ENCODE peak calls at places on chromosomes 11 and 22, in four cellular contexts. S, X, O and K are unnamed samples.

GRCh38 chr22:49922484-49922883 is 4.0 kb downstream of the CRELD2 start:
- DNase-seq in S (no peak), X (no peak), O (no peak), K (no peak)

GRCh38 chr11:120131941-120132644 is 5.8 kb downstream of the TRIM29 start:
- DNase-seq in S (no peak), X (no peak), O (no peak), K (no peak)

GRCh38 chr22:37240240-37240940 is 3.7 kb downstream of the RAC2 start:
- DNase-seq in S (no peak), X (no peak), O (no peak), K (no peak)

GRCh38 chr11:69920500-69921428 is 101.5 kb upstream of the FGF3 start:
- DNase-seq in S (no peak), X (no peak), O (no peak), K (no peak)

GRCh38 chr11:12680246-12680939 is 6.2 kb downstream of the TEAD1 start:
- DNase-seq in S (no peak), X (peak; percentile 84), O (peak; percentile 75), K (peak; percentile 96)

GRCh38 chr11:78742430-78742829 is 167.8 kb upstream of the NARS2 start:
- DNase-seq in S (no peak), X (peak; percentile 88), O (no peak), K (no peak)

GRCh38 chr11:68373810-68374501 is 61.6 kb downstream of the LRP5 start:
- DNase-seq in S (no peak), X (no peak), O (peak; percentile 83), K (peak; percentile 22)

GRCh38 chr11:128388182-128388815 is 199.1 kb downstream of the ETS1 start:
- DNase-seq in S (no peak), X (no peak), O (no peak), K (no peak)

GRCh38 chr22:46596819-46597218 is 23.4 kb upstream of the GRAMD4 start:
- DNase-seq in S (peak; percentile 76), X (peak; percentile 92), O (no peak), K (no peak)

DNA sequence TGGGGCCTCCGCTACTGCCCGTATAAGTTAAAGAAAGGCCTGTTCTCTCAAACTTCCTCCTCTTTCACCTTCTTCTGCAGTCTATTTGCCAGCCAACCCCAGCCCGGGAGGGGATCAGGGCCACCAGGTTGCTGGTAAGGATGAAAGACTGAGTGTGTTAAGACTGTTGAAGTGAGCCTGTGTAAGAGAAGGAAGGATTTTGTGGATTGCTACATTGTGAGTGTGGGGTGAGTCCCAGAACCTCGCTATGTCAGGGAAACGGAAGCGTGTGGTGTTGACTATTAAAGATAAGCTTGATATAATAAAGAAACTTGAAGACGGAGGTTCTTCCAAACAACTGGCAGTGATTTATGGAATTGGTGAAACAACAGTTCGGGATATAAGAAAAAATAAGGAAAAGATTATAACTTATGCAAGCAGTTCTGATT is 604 bp downstream of the JRKL start:
- DNase-seq in S (no peak), X (no peak), O (peak; percentile 9), K (no peak)
- TF ChIP-seq CTCF in S (no peak), X (no peak), O (no peak), K (no peak)

GRCh38 chr11:46533396-46534110 is 60.3 kb downstream of the AMBRA1 start:
- DNase-seq in S (no peak), X (no peak), O (no peak), K (no peak)

GRCh38 chr11:46535688-46536087 is 58.1 kb downstream of the AMBRA1 start:
- DNase-seq in S (no peak), X (no peak), O (no peak), K (no peak)

GRCh38 chr11:46537851-46538295 is 56.0 kb downstream of the AMBRA1 start:
- DNase-seq in S (peak; percentile 68), X (peak; percentile 80), O (peak; percentile 77), K (peak; percentile 90)

GRCh38 chr11:46537121-46537520 is 56.7 kb downstream of the AMBRA1 start:
- DNase-seq in S (no peak), X (peak; percentile 18), O (no peak), K (peak; percentile 55)

DNA sequence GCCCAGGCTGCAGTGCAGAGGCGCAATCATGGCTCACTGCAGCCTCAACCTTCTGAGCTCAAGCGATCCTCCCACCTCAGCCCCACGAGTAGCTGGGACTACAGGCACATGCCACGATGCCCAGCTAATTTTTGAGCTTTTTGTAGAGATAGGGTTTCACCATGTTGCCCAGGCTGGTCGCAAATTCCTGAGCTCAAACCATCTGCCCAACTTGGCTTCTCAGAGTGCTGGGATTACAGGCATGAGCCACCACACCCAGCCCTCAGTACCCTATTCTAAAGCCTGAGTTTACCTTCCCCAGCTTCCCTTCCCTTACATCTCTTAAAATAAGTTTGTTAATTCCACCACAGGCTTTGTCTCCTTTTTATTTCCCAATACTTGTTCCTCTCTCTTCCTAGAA is 59.1 kb downstream of the AMBRA1 start:
- DNase-seq in S (no peak), X (no peak), O (no peak), K (no peak)
- H3K79me2 ChIP-seq in S (peaks cover 69% of the 10 kb centered on the region), X (peaks cover 47% of the 10 kb centered on the region), O (peaks cover 96% of the 10 kb centered on the region), K (peaks cover 88% of the 10 kb centered on the region)

DNA sequence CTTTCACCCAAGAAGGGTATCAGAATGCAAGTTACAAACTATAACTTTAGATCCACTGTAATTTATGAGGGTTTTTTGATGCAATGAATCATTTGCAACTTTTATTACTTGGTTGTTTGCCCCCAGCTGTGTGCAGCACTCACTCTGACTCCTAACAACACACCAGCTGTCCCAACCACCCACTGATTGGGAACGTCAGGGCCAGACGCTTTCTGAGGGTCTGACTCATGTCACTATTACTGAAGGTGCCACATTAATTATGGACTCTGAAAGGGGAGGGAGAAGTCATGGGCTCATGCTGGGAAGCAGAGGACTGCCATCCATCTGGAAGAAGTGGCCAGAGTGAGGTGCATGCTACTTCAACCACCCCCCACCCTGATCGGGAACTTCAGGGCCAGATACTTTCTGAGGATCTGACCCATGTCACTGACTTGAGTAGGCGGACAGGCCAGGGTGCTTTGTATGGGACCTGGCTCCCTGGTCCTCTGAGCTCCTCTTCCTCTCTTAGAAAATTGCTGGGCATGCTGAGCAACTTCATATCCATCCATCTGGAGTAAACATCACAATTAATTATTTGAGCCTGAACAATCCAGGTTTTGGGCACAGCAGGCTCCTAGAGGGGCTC is 44.9 kb upstream of the DRD2 start:
- DNase-seq in S (no peak), X (peak; percentile 19), O (no peak), K (no peak)
- TF ChIP-seq EZH2phosphoT487 in S (no peak), X (no peak), O (no peak), K (no peak)

GRCh38 chr11:113274708-113275582 is 39.4 kb upstream of the TTC12 start:
- DNase-seq in S (no peak), X (peak; percentile 19), O (peak; percentile 44), K (peak; percentile 56)
- TF ChIP-seq CTCF in S (peak; percentile 28), X (peak; percentile 36), O (peak; percentile 12), K (peak; percentile 49)

DNA sequence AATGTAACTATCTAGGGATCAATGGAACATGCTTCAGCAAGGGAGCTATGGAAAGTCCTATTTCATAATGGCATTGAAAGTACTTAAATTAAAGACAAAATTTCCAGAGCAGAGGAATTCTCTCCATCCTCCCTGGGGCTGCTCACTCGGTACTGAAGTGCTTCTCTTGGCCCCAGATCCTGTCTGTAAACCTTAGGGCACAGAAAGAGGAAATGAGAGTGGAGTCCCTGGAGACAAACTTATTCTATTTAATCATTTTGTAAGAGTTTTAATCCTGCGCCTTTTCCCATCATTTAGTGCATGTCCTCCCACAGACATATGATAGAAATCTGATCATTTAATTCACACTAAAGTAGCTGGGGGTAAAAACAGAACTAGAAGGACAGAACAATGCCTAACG is 20.9 kb upstream of the PAMR1 start:
- DNase-seq in S (no peak), X (no peak), O (no peak), K (no peak)
- H3K79me2 ChIP-seq in S (no peaks in the 10 kb centered on the region), X (no peaks in the 10 kb centered on the region), O (no peaks in the 10 kb centered on the region), K (no peaks in the 10 kb centered on the region)

DNA sequence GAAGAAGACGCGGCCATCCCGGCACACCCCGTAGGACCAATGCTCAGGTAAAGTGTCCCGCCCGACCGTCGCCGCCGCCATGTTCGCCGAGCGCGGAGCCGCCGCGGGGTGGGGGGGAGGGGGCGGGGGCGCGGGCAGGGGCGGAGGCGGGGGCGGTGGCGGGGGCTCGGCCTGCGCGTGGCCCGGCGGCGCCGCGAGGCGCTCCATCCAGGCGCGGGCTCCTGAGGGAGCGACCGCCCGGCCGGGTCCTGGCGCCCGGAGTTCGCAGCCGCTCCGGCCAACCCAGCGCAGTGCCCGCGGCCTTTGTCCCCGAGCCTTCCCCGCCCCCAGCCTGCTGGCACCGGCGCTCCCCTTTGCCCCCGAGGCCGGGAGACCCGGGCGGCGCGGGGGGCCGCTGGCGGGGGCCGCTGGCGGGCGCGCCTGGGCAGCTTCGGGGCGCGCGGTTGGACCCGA is at the start of gene PLEKHA7:
- DNase-seq in S (no peak), X (peak; percentile 7), O (peak; percentile 85), K (peak; percentile 74)
- TF ChIP-seq EZH2phosphoT487 in S (no peak), X (no peak), O (no peak), K (no peak)